ENCODE peak calls at places on chromosomes 1 and 21, in four cellular contexts. T is H1, Q is GM12878, D is K562. N is an unnamed sample. For H3K4me1, the result is how much of the 10 kb centered on the place peaks cover.

GRCh38 chr1:202046748-202047708 is 36.6 kb downstream of the ELF3 start:
- DNase-seq in T (no peak), Q (no peak), D (peak), N (peak)

GRCh38 chr1:222105393-222105737 is 363.5 kb upstream of the DUSP10 start:
- DNase-seq in T (no peak), Q (no peak), D (no peak), N (peak)

GRCh38 chr1:232422098-232422497 is 207.8 kb downstream of the SIPA1L2 start:
- DNase-seq in T (no peak), Q (no peak), D (no peak), N (no peak)

GRCh38 chr1:43509007-43509739 is 21.5 kb upstream of the PTPRF start:
- DNase-seq in T (peak), Q (no peak), D (no peak), N (no peak)

GRCh38 chr1:186487163-186487562 is 26.2 kb upstream of the PDC start:
- DNase-seq in T (no peak), Q (no peak), D (no peak), N (no peak)

GRCh38 chr1:110634455-110635281 is 28.5 kb upstream of the KCNA2 start:
- DNase-seq in T (no peak), Q (peak), D (no peak), N (no peak)

GRCh38 chr1:30679201-30679975 is 44.0 kb downstream of the MATN1 start:
- DNase-seq in T (no peak), Q (no peak), D (no peak), N (no peak)

GRCh38 chr1:224058303-224058702 is 55.6 kb upstream of the FBXO28 start:
- DNase-seq in T (no peak), Q (no peak), D (no peak), N (no peak)

GRCh38 chr21:36554411-36555157 is 74.7 kb upstream of the CLDN14 start:
- DNase-seq in T (peak), Q (no peak), D (no peak), N (no peak)

GRCh38 chr1:225923692-225924555 is at the start of gene PYCR2:
- DNase-seq in T (peak), Q (peak), D (peak), N (peak)

GRCh38 chr1:165424454-165425283 is 20.3 kb downstream of the RXRG start:
- DNase-seq in T (no peak), Q (no peak), D (no peak), N (no peak)

GRCh38 chr1:41751804-41752513 is 166.8 kb downstream of the HIVEP3 start:
- DNase-seq in T (no peak), Q (peak), D (no peak), N (no peak)

DNA sequence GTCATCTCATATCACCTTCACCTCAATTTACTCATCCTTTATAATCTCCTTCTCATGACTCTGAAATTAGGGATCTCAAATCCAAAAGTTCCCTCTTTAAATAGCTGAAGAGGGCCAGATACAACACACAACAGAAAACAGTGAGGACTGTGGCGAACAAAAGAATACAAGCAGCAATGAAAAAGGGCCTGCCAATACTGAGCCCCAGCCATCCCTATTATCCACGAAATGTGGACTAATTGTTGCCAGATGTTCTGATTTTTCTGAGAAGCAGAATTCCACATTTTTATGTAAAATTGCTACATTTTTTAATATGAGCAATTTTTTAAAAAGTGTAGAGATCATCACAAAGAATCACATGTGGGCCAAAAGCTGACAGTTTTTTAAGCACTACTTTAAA is 90.1 kb downstream of the ASH1L start:
- DNase-seq in T (no peak), Q (no peak), D (no peak), N (no peak)
- TF ChIP-seq HDAC6 in T (no peak), Q (no peak), D (no peak), N (no peak)

DNA sequence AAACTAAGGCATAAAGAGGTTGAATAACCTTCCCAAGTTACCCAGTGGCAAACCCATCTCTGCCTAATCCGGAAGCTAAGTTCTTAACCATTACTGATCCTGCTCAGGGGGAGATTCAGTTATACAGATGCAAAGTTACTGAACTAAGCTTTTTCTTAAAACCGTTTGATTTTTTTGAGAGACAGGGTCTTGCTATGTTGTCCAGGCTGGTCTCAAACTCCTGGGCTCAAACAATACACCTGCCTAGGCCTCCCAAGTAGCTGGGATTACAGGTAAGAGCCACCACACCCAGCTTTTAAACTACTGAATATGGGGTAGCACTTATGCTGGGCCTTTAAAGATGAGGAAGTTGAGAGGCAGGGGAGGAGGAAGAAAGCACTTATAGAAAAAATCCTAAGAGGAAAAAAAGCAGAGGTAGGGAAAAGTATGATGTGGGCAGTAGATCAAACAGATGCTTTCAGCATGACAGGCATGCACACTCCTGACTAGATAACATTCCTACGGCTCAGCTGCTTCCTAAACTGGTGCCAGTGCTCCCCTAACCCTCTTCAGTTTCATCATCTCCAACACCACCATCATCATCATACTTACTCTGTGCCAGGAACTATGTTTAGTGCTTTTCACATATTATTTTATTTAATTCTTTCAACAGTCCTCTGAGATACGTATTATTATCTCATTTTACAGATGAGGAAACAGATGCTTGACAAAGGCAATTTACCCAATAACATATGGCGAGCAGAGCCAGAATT is 5.8 kb downstream of the PAFAH2 start:
- DNase-seq in T (no peak), Q (no peak), D (no peak), N (peak)
- H3K4me1 ChIP-seq in T (under half), Q (under half), D (under half), N (under half)

GRCh38 chr1:167774710-167775109 is 52.9 kb downstream of the MPZL1 start:
- DNase-seq in T (no peak), Q (no peak), D (no peak), N (no peak)
- TF ChIP-seq HDAC6 in T (no peak), Q (no peak), D (no peak), N (no peak)

GRCh38 chr1:116762281-116762680 is 8.1 kb downstream of the CD2 start:
- DNase-seq in T (peak), Q (no peak), D (no peak), N (no peak)
- H3K4me1 ChIP-seq in T (under half), Q (under half), D (under half), N (under half)

DNA sequence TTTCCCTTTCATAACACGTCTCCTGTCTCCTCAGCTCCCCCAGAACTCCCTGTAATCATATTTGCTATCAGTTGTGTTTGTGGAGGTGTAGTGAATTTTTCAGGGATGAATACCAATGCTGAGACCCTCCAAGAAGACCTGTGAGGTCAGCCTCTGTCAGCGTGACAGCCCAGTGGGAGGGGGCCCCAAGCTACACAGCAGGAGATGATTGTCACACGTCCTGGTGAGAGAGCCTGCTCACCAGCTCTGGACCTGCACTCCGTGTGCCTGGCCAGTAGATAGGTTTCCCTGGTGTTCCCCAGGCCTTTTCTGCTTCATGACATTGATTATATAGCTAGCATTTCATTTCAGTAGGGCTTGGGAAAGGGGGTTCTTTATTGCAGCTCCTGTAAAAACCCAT is 421.5 kb downstream of the KIF26B start:
- DNase-seq in T (no peak), Q (no peak), D (no peak), N (no peak)
- TF ChIP-seq HDAC6 in T (no peak), Q (no peak), D (no peak), N (no peak)

GRCh38 chr1:6811587-6811986 is 26.3 kb downstream of the CAMTA1 start:
- DNase-seq in T (no peak), Q (no peak), D (no peak), N (no peak)

GRCh38 chr1:6820899-6821298 is 35.6 kb downstream of the CAMTA1 start:
- DNase-seq in T (no peak), Q (peak), D (no peak), N (no peak)

GRCh38 chr1:6819641-6820040 is 34.4 kb downstream of the CAMTA1 start:
- DNase-seq in T (no peak), Q (no peak), D (no peak), N (no peak)

GRCh38 chr1:6813165-6813564 is 27.9 kb downstream of the CAMTA1 start:
- DNase-seq in T (no peak), Q (no peak), D (no peak), N (no peak)

GRCh38 chr1:6815722-6816121 is 30.5 kb downstream of the CAMTA1 start:
- DNase-seq in T (no peak), Q (no peak), D (no peak), N (no peak)
- H3K4me1 ChIP-seq in T (under half), Q (under half), D (under half), N (under half)

GRCh38 chr1:209849388-209849787 is 21.6 kb downstream of the UTP25 start:
- DNase-seq in T (no peak), Q (no peak), D (no peak), N (no peak)

GRCh38 chr1:209854196-209854595 is 26.4 kb downstream of the UTP25 start:
- DNase-seq in T (no peak), Q (no peak), D (no peak), N (no peak)

GRCh38 chr1:209845405-209845725 is 17.6 kb downstream of the UTP25 start:
- DNase-seq in T (no peak), Q (no peak), D (no peak), N (no peak)

GRCh38 chr1:209853677-209854076 is 25.9 kb downstream of the UTP25 start:
- DNase-seq in T (no peak), Q (no peak), D (no peak), N (no peak)

GRCh38 chr1:209850342-209850979 is 22.7 kb downstream of the UTP25 start:
- DNase-seq in T (peak), Q (no peak), D (peak), N (peak)
- TF ChIP-seq HDAC6 in T (no peak), Q (no peak), D (no peak), N (no peak)

GRCh38 chr1:207868769-207869721 is 41.9 kb downstream of the CD34 start:
- DNase-seq in T (peak), Q (no peak), D (peak), N (peak)
- H3K4me1 ChIP-seq in T (under half), Q (half or more), D (under half), N (under half)

GRCh38 chr1:47661065-47661464 is 223.2 kb downstream of the FOXD2 start:
- DNase-seq in T (no peak), Q (no peak), D (no peak), N (no peak)
- TF ChIP-seq HDAC6 in T (no peak), Q (no peak), D (no peak), N (no peak)

GRCh38 chr1:161707503-161707902 is 474 bp downstream of the FCRLA start:
- DNase-seq in T (no peak), Q (no peak), D (no peak), N (no peak)

GRCh38 chr1:161710562-161710961 is 3.5 kb downstream of the FCRLA start:
- DNase-seq in T (no peak), Q (no peak), D (no peak), N (no peak)

GRCh38 chr1:161706483-161707347 is at the start of gene FCRLA:
- DNase-seq in T (no peak), Q (peak), D (no peak), N (no peak)

GRCh38 chr1:161706116-161706482 is 930 bp upstream of the FCRLA start:
- DNase-seq in T (no peak), Q (no peak), D (no peak), N (no peak)

DNA sequence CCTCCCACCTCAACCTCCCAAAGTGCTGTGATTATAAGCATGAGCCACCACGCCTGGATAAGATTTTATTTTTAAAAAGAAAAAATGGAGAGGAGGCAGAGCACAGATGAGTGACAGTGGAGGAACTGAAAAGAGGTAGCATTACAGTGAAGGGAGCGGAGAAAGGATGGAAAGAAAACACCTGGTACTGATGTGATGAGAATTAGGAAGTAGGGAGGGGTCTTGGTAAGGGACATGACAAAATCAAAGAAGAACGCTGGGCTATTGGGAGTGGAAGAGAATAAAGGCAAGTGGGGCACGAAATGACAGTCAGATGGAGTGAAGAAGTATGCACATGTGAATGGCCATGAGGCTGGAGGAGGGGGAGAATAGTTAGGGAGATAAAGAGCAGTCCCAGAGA is 2.3 kb downstream of the FCRLA start:
- DNase-seq in T (no peak), Q (no peak), D (no peak), N (no peak)
- H3K4me1 ChIP-seq in T (under half), Q (under half), D (under half), N (under half)

N was measured in HepG2.